ENCODE peak calls at places on chromosomes 4 and X, in seven cellular contexts. H, W, I, X, R, K and U are unnamed samples.

GRCh38 chrX:129726307-129727111 is 12.3 kb upstream of the XPNPEP2 start:
- DNase-seq in R (no peak), X (peak; percentile 28), H (peak; percentile 60), K (peak; percentile 63), W (no peak), I (no peak), U (no peak)

GRCh38 chr4:183860726-183861125 is 44.4 kb upstream of the STOX2 start:
- DNase-seq in R (no peak), I (no peak), X (no peak), H (no peak), W (no peak), K (no peak), U (no peak)

GRCh38 chrX:15425024-15425423 is 40.8 kb upstream of the VEGFD start:
- DNase-seq in R (no peak), I (no peak), H (no peak), K (no peak), X (no peak), W (no peak), U (no peak)

GRCh38 chr4:2402053-2402452 is 16.4 kb downstream of the ZFYVE28 start:
- DNase-seq in I (no peak), R (no peak), K (peak; percentile 55), X (no peak), W (no peak), H (peak; percentile 71), U (no peak)

GRCh38 chr4:110636231-110636676 is 13.4 kb upstream of the PITX2 start:
- DNase-seq in W (no peak), R (no peak), K (no peak), X (peak; percentile 23), I (no peak), H (no peak), U (no peak)

GRCh38 chrX:24025741-24026402 is 1.1 kb downstream of the KLHL15 start:
- DNase-seq in H (peak; percentile 36), R (no peak), W (no peak), K (no peak), X (peak; percentile 24), I (no peak), U (no peak)

GRCh38 chr4:89277412-89277811 is 30.2 kb downstream of the GPRIN3 start:
- DNase-seq in W (no peak), R (no peak), I (no peak), K (no peak), H (no peak), X (no peak), U (no peak)

GRCh38 chrX:26922278-26922677 is 540.9 kb downstream of the PPP4R3C start:
- DNase-seq in X (no peak), I (no peak), R (no peak), K (no peak), H (no peak), W (no peak), U (no peak)

GRCh38 chr4:100632163-100632562 is 114.3 kb upstream of the EMCN start:
- DNase-seq in I (no peak), H (no peak), X (no peak), W (no peak), R (no peak), K (no peak), U (no peak)